ENCODE peak calls at places on chromosome 16, in four cellular contexts. One of them, this sample, is unnamed. For H3K9me3, the result is how much of the 10 kb centered on the place peaks cover.

GRCh38 chr16:24382929-24383328 is 126.8 kb downstream of the CACNG3 start:
- DNase-seq in upper lobe of right lung: no peak
- DNase-seq in small intestine: no peak
- DNase-seq in left ventricle myocardium inferior: no peak
- DNase-seq in this sample: no peak

GRCh38 chr16:84356591-84357116 is 11.7 kb upstream of the ATP2C2 start:
- DNase-seq in upper lobe of right lung: no peak
- DNase-seq in small intestine: peak
- DNase-seq in left ventricle myocardium inferior: no peak
- DNase-seq in this sample: no peak

GRCh38 chr16:64452446-64452845 is 669.4 kb downstream of the CDH11 start:
- DNase-seq in upper lobe of right lung: no peak
- DNase-seq in small intestine: no peak
- DNase-seq in left ventricle myocardium inferior: no peak
- DNase-seq in this sample: no peak

GRCh38 chr16:78778724-78779004 is 679.2 kb downstream of the WWOX start:
- DNase-seq in upper lobe of right lung: no peak
- DNase-seq in small intestine: no peak
- DNase-seq in left ventricle myocardium inferior: no peak
- DNase-seq in this sample: no peak

GRCh38 chr16:68884867-68885266 is 41.5 kb downstream of the TANGO6 start:
- DNase-seq in upper lobe of right lung: no peak
- DNase-seq in small intestine: no peak
- DNase-seq in left ventricle myocardium inferior: no peak
- DNase-seq in this sample: no peak

GRCh38 chr16:68908000-68908313 is 64.6 kb downstream of the TANGO6 start:
- DNase-seq in upper lobe of right lung: no peak
- DNase-seq in small intestine: peak
- DNase-seq in left ventricle myocardium inferior: no peak
- DNase-seq in this sample: no peak

GRCh38 chr16:62870554-62870953 is 834.3 kb upstream of the CDH8 start:
- DNase-seq in upper lobe of right lung: no peak
- DNase-seq in small intestine: no peak
- DNase-seq in left ventricle myocardium inferior: no peak
- DNase-seq in this sample: no peak

GRCh38 chr16:86618431-86619262 is 40.3 kb downstream of the FOXL1 start:
- DNase-seq in upper lobe of right lung: no peak
- DNase-seq in small intestine: no peak
- DNase-seq in left ventricle myocardium inferior: no peak
- DNase-seq in this sample: peak

GRCh38 chr16:57699899-57700298 is 5.3 kb downstream of the DRC7 start:
- DNase-seq in upper lobe of right lung: no peak
- DNase-seq in small intestine: no peak
- DNase-seq in left ventricle myocardium inferior: no peak
- DNase-seq in this sample: no peak

GRCh38 chr16:56344518-56345405 is 80.6 kb downstream of the AMFR start:
- DNase-seq in upper lobe of right lung: no peak
- DNase-seq in small intestine: peak
- DNase-seq in left ventricle myocardium inferior: no peak
- DNase-seq in this sample: peak

GRCh38 chr16:62715701-62716100 is 679.5 kb upstream of the CDH8 start:
- DNase-seq in upper lobe of right lung: no peak
- DNase-seq in small intestine: no peak
- DNase-seq in left ventricle myocardium inferior: no peak
- DNase-seq in this sample: no peak

GRCh38 chr16:5621826-5622225 is 524.2 kb upstream of the EEF2KMT start:
- DNase-seq in upper lobe of right lung: no peak
- DNase-seq in small intestine: no peak
- DNase-seq in left ventricle myocardium inferior: no peak
- DNase-seq in this sample: no peak

GRCh38 chr16:70661918-70662641 is 15.7 kb downstream of the IL34 start:
- DNase-seq in upper lobe of right lung: peak
- DNase-seq in small intestine: no peak
- DNase-seq in left ventricle myocardium inferior: no peak
- DNase-seq in this sample: peak

GRCh38 chr16:88045820-88046303 is 94.6 kb downstream of the BANP start:
- DNase-seq in upper lobe of right lung: no peak
- DNase-seq in small intestine: no peak
- DNase-seq in left ventricle myocardium inferior: peak
- DNase-seq in this sample: peak

GRCh38 chr16:70163596-70163995 is 10.0 kb upstream of the CLEC18C start:
- DNase-seq in upper lobe of right lung: no peak
- DNase-seq in small intestine: no peak
- DNase-seq in left ventricle myocardium inferior: no peak
- DNase-seq in this sample: peak

GRCh38 chr16:70018254-70018653 is 67.1 kb downstream of the CLEC18A start:
- DNase-seq in upper lobe of right lung: no peak
- DNase-seq in small intestine: peak
- DNase-seq in left ventricle myocardium inferior: no peak
- DNase-seq in this sample: no peak

GRCh38 chr16:19691161-19691850 is 26.7 kb downstream of the KNOP1 start:
- DNase-seq in upper lobe of right lung: no peak
- DNase-seq in small intestine: no peak
- DNase-seq in left ventricle myocardium inferior: no peak
- DNase-seq in this sample: peak

GRCh38 chr16:49576173-49576494 is 202.5 kb downstream of the C16orf78 start:
- DNase-seq in upper lobe of right lung: no peak
- DNase-seq in small intestine: no peak
- DNase-seq in left ventricle myocardium inferior: no peak
- DNase-seq in this sample: no peak

GRCh38 chr16:54487933-54488332 is 201.3 kb upstream of the IRX3 start:
- DNase-seq in upper lobe of right lung: no peak
- DNase-seq in small intestine: no peak
- DNase-seq in left ventricle myocardium inferior: peak
- DNase-seq in this sample: no peak

GRCh38 chr16:67499159-67499558 is 15.8 kb upstream of the AGRP start:
- DNase-seq in upper lobe of right lung: no peak
- DNase-seq in small intestine: no peak
- DNase-seq in left ventricle myocardium inferior: peak
- DNase-seq in this sample: no peak

GRCh38 chr16:79713609-79714309 is 113.2 kb upstream of the MAF start:
- DNase-seq in upper lobe of right lung: no peak
- DNase-seq in small intestine: no peak
- DNase-seq in left ventricle myocardium inferior: no peak
- DNase-seq in this sample: no peak

GRCh38 chr16:73304008-73304814 is 256.3 kb upstream of the ZFHX3 start:
- DNase-seq in upper lobe of right lung: no peak
- DNase-seq in small intestine: no peak
- DNase-seq in left ventricle myocardium inferior: no peak
- DNase-seq in this sample: no peak

GRCh38 chr16:83807327-83807709 is 460 bp upstream of the HSBP1 start:
- DNase-seq in upper lobe of right lung: no peak
- DNase-seq in small intestine: no peak
- DNase-seq in left ventricle myocardium inferior: no peak
- DNase-seq in this sample: no peak

GRCh38 chr16:83717814-83718213 is 90.0 kb upstream of the HSBP1 start:
- DNase-seq in upper lobe of right lung: no peak
- DNase-seq in small intestine: no peak
- DNase-seq in left ventricle myocardium inferior: no peak
- DNase-seq in this sample: no peak

GRCh38 chr16:48231675-48232214 is 12.4 kb upstream of the LONP2 start:
- DNase-seq in upper lobe of right lung: no peak
- DNase-seq in small intestine: peak
- DNase-seq in left ventricle myocardium inferior: peak
- DNase-seq in this sample: no peak

GRCh38 chr16:63287411-63287810 is 1251.2 kb upstream of the CDH8 start:
- DNase-seq in upper lobe of right lung: no peak
- DNase-seq in small intestine: no peak
- DNase-seq in left ventricle myocardium inferior: no peak
- DNase-seq in this sample: no peak

GRCh38 chr16:90008708-90009145 is 10.5 kb downstream of the DBNDD1 start:
- DNase-seq in upper lobe of right lung: no peak
- DNase-seq in small intestine: peak
- DNase-seq in left ventricle myocardium inferior: no peak
- DNase-seq in this sample: no peak

GRCh38 chr16:1614226-1615102 is 2.3 kb downstream of the CRAMP1 start:
- DNase-seq in upper lobe of right lung: no peak
- DNase-seq in small intestine: peak
- DNase-seq in left ventricle myocardium inferior: no peak
- DNase-seq in this sample: no peak

GRCh38 chr16:64012166-64012565 is 1109.7 kb downstream of the CDH11 start:
- DNase-seq in upper lobe of right lung: no peak
- DNase-seq in small intestine: no peak
- DNase-seq in left ventricle myocardium inferior: no peak
- DNase-seq in this sample: no peak

GRCh38 chr16:87584271-87584670 is 18.0 kb upstream of the JPH3 start:
- DNase-seq in upper lobe of right lung: no peak
- DNase-seq in small intestine: no peak
- DNase-seq in left ventricle myocardium inferior: no peak
- DNase-seq in this sample: no peak

GRCh38 chr16:60203525-60204124 is 1469.5 kb upstream of the GOT2 start:
- DNase-seq in upper lobe of right lung: no peak
- DNase-seq in small intestine: no peak
- DNase-seq in left ventricle myocardium inferior: no peak
- DNase-seq in this sample: no peak

GRCh38 chr16:54361813-54362212 is 75.2 kb upstream of the IRX3 start:
- DNase-seq in upper lobe of right lung: no peak
- DNase-seq in small intestine: no peak
- DNase-seq in left ventricle myocardium inferior: no peak
- DNase-seq in this sample: peak

GRCh38 chr16:85565340-85565739 is 47.8 kb upstream of the GSE1 start:
- DNase-seq in upper lobe of right lung: no peak
- DNase-seq in small intestine: no peak
- DNase-seq in left ventricle myocardium inferior: no peak
- DNase-seq in this sample: no peak
- H3K9me3 ChIP-seq in upper lobe of right lung: under half
- H3K9me3 ChIP-seq in small intestine: under half
- H3K9me3 ChIP-seq in left ventricle myocardium inferior: under half
- H3K9me3 ChIP-seq in this sample: under half

GRCh38 chr16:30926333-30926811 is 3.0 kb downstream of the FBXL19 start:
- DNase-seq in upper lobe of right lung: no peak
- DNase-seq in small intestine: no peak
- DNase-seq in left ventricle myocardium inferior: no peak
- DNase-seq in this sample: no peak
- H3K4me3 ChIP-seq in upper lobe of right lung: no peak
- H3K4me3 ChIP-seq in small intestine: no peak
- H3K4me3 ChIP-seq in left ventricle myocardium inferior: no peak
- H3K4me3 ChIP-seq in this sample: no peak

DNA sequence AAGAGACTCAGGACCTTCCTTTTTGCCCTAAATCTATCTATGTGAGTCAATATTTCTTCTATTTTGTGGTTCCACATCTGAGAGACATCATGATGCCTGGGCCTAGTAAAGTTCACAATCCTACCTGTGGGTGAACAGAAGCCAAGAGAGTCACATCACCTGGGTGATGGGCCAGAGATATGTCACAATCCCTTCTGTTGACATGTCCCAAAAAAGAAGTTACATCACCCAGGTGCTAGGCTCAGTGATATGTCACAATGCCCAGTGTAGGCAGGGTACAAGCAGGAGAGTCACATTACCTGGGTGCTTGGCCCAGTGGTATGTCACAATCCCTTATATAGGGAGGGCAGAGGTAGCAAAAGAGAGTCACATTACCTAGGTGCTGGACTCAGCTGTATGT is 2101.9 kb downstream of the TP53TG3F start:
- DNase-seq in upper lobe of right lung: no peak
- DNase-seq in small intestine: no peak
- DNase-seq in left ventricle myocardium inferior: no peak
- DNase-seq in this sample: no peak
- H3K9me3 ChIP-seq in upper lobe of right lung: under half
- H3K9me3 ChIP-seq in small intestine: under half
- H3K9me3 ChIP-seq in left ventricle myocardium inferior: under half
- H3K9me3 ChIP-seq in this sample: under half

DNA sequence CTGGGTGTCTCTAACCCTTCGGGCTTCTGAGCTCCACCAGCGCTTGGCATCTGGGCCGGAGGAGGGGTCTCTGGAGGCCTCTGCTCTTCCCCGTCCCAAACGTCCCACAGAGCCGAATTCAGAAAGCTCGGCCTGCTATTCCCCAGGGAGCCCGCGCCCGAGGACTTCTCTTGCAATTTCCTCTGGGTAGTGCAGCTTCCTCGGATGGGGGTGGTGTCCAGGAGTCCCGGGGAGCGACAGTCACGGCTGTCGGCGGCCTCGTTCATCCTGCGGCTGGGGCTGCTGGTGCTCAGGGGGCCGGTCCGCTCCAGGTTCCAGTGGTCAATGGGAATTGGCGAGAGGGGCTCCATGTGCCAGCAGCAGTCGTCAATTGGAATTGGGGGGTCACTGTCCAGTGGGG is 11.8 kb upstream of the NLRC3 start:
- DNase-seq in upper lobe of right lung: no peak
- DNase-seq in small intestine: no peak
- DNase-seq in left ventricle myocardium inferior: no peak
- DNase-seq in this sample: no peak
- H3K4me3 ChIP-seq in upper lobe of right lung: no peak
- H3K4me3 ChIP-seq in small intestine: no peak
- H3K4me3 ChIP-seq in left ventricle myocardium inferior: no peak
- H3K4me3 ChIP-seq in this sample: no peak

GRCh38 chr16:8882725-8883377 is 700 bp downstream of the LITAFD start:
- DNase-seq in upper lobe of right lung: no peak
- DNase-seq in small intestine: no peak
- DNase-seq in left ventricle myocardium inferior: no peak
- DNase-seq in this sample: no peak
- H3K9me3 ChIP-seq in upper lobe of right lung: under half
- H3K9me3 ChIP-seq in small intestine: under half
- H3K9me3 ChIP-seq in left ventricle myocardium inferior: under half
- H3K9me3 ChIP-seq in this sample: under half

GRCh38 chr16:4239020-4239419 is 2.9 kb downstream of the SRL start:
- DNase-seq in upper lobe of right lung: no peak
- DNase-seq in small intestine: no peak
- DNase-seq in left ventricle myocardium inferior: no peak
- DNase-seq in this sample: no peak
- H3K4me3 ChIP-seq in upper lobe of right lung: peak
- H3K4me3 ChIP-seq in small intestine: no peak
- H3K4me3 ChIP-seq in left ventricle myocardium inferior: peak
- H3K4me3 ChIP-seq in this sample: no peak

DNA sequence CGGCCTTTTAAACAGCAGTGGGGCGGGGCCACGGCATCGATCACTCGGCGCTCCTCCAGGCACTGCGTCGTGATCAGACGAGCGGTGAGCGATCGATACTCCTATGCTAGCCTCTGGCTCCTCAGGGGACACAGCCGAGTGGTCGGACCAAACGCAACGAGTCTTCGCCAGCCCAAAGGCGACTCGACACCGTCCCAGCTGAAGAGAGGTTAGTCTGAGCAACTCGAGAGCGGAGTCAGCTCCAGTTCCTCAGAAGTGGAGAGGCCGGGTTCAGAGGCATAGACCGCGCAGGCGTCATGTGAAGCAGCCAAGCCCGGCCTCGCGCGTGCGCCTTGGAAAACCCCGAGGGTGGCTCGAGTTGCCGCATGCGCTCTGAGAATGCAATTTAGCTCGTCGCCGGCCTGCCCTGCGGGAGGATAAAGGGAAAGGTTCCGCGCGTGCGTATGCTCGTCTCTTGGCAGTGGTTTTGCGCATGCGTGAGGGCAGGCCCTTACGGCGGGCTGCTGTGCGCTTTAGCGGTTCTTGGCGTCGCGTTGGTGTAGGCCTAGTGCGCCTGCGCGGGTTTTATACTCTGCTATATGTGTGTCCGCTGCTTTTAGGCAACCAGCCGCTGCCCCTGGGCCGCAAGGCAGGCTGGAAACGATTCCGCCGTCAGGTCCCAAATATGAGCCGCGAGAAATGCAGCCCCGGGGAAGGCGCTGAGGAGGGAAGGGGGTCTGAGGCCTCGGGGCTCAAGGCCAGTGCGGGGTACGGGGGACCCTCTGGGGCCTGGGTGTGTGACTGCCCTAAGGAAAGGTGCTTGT is at the start of gene KDM8:
- DNase-seq in upper lobe of right lung: peak
- DNase-seq in small intestine: peak
- DNase-seq in left ventricle myocardium inferior: peak
- DNase-seq in this sample: peak
- H3K9me3 ChIP-seq in upper lobe of right lung: under half
- H3K9me3 ChIP-seq in small intestine: under half
- H3K9me3 ChIP-seq in left ventricle myocardium inferior: under half
- H3K9me3 ChIP-seq in this sample: under half

GRCh38 chr16:21554795-21555585 is 44.4 kb upstream of the METTL9 start:
- DNase-seq in upper lobe of right lung: peak
- DNase-seq in small intestine: peak
- DNase-seq in left ventricle myocardium inferior: peak
- DNase-seq in this sample: peak
- H3K4me3 ChIP-seq in upper lobe of right lung: no peak
- H3K4me3 ChIP-seq in small intestine: no peak
- H3K4me3 ChIP-seq in left ventricle myocardium inferior: peak
- H3K4me3 ChIP-seq in this sample: no peak